ENCODE peak calls at places on chromosomes 1 and 21, in nine cellular contexts. O is tibial artery, C is lower lobe of right lung, G is thoracic aorta, S is astrocyte, W is fibroblast of lung, P is pancreas, I is Peyer's patch, R is sigmoid colon. U is an unnamed sample.
A peak's percentile ranks its signal among the peaks of the same experiment; 100 is the strongest.

GRCh38 chr1:234698624-234699023 is 88.6 kb upstream of the IRF2BP2 start:
- DNase-seq in S (no peak), W (no peak), I (no peak), O (no peak), C (no peak), R (peak; percentile 53), G (no peak), P (no peak), U (no peak)

GRCh38 chr1:150259758-150260669 is 2.4 kb downstream of the CA14 start:
- DNase-seq in S (no peak), P (peak; percentile 71), R (peak; percentile 63), G (no peak), O (no peak), C (peak; percentile 81), I (peak; percentile 59), W (no peak), U (no peak)

GRCh38 chr1:183881387-183882084 is 76.6 kb downstream of the RGL1 start:
- DNase-seq in R (no peak), C (peak; percentile 69), P (peak; percentile 68), G (no peak), I (no peak), S (peak; percentile 85), O (no peak), W (peak; percentile 81), U (no peak)

GRCh38 chr1:28104866-28105467 is 16.6 kb upstream of the EYA3 start:
- DNase-seq in O (no peak), P (peak; percentile 69), G (no peak), C (peak; percentile 54), R (no peak), S (peak; percentile 57), I (peak; percentile 64), W (peak; percentile 57), U (no peak)

GRCh38 chr21:46454142-46454541 is 4.5 kb upstream of the DIP2A start:
- DNase-seq in R (no peak), G (no peak), C (no peak), W (no peak), I (no peak), S (peak; percentile 17), P (no peak), O (no peak), U (no peak)

GRCh38 chr1:29120955-29121485 is 2.7 kb downstream of the TMEM200B start:
- DNase-seq in R (peak; percentile 83), G (no peak), W (peak; percentile 52), S (no peak), P (no peak), I (peak; percentile 73), C (peak; percentile 63), O (no peak), U (peak; percentile 54)

GRCh38 chr1:40766017-40766416 is 17.6 kb upstream of the KCNQ4 start:
- DNase-seq in R (no peak), O (no peak), P (no peak), S (no peak), I (no peak), C (no peak), G (no peak), W (no peak), U (no peak)

GRCh38 chr1:13697738-13698137 is 2.2 kb upstream of the PRDM2 start:
- DNase-seq in S (no peak), G (no peak), P (no peak), W (no peak), C (no peak), R (no peak), O (no peak), I (no peak), U (no peak)

GRCh38 chr1:218930879-218931278 is 242.8 kb upstream of the LYPLAL1 start:
- DNase-seq in S (peak; percentile 82), O (no peak), G (no peak), W (peak; percentile 90), R (no peak), C (no peak), I (no peak), P (no peak), U (no peak)

GRCh38 chr1:12643785-12644184 is at the start of gene AADACL4:
- DNase-seq in C (no peak), P (no peak), R (no peak), S (no peak), W (no peak), G (no peak), O (no peak), I (no peak), U (no peak)

GRCh38 chr1:46599044-46599970 is 4.8 kb downstream of the MKNK1 start:
- DNase-seq in S (no peak), G (no peak), P (no peak), R (no peak), I (no peak), C (no peak), O (no peak), W (no peak), U (no peak)

GRCh38 chr1:112054504-112054903 is 65.0 kb upstream of the KCND3 start:
- DNase-seq in C (no peak), R (no peak), S (no peak), O (no peak), W (no peak), G (no peak), I (no peak), P (no peak), U (no peak)

GRCh38 chr1:79667848-79668696 is 661.5 kb upstream of the ADGRL4 start:
- DNase-seq in P (no peak), O (no peak), I (no peak), C (no peak), R (no peak), S (no peak), G (no peak), W (no peak), U (no peak)

GRCh38 chr1:221884821-221885220 is 142.9 kb upstream of the DUSP10 start:
- DNase-seq in S (no peak), O (no peak), W (no peak), I (no peak), C (no peak), P (no peak), G (no peak), R (no peak), U (no peak)

GRCh38 chr1:25117233-25117823 is 115.0 kb downstream of the SYF2 start:
- DNase-seq in R (no peak), C (no peak), P (no peak), O (no peak), I (peak; percentile 71), W (no peak), S (no peak), G (no peak), U (no peak)

GRCh38 chr1:6174621-6175410 is 5.3 kb downstream of the CHD5 start:
- DNase-seq in I (no peak), C (no peak), G (no peak), O (no peak), R (no peak), S (no peak), P (no peak), W (no peak), U (no peak)

GRCh38 chr1:8903908-8904650 is 25.6 kb upstream of the ENO1 start:
- DNase-seq in G (no peak), P (peak; percentile 21), O (peak; percentile 76), W (peak; percentile 88), S (peak; percentile 97), I (no peak), C (no peak), R (peak; percentile 74), U (no peak)

GRCh38 chr1:209652873-209653401 is 712 bp upstream of the LAMB3 start:
- DNase-seq in I (peak; percentile 90), S (peak; percentile 67), G (no peak), P (peak; percentile 99), O (no peak), C (peak; percentile 92), R (peak; percentile 73), W (peak; percentile 39), U (no peak)

GRCh38 chr1:244010191-244010590 is 40.9 kb upstream of the ZBTB18 start:
- DNase-seq in R (no peak), I (no peak), C (no peak), O (no peak), G (no peak), W (no peak), P (no peak), S (peak; percentile 45), U (no peak)

DNA sequence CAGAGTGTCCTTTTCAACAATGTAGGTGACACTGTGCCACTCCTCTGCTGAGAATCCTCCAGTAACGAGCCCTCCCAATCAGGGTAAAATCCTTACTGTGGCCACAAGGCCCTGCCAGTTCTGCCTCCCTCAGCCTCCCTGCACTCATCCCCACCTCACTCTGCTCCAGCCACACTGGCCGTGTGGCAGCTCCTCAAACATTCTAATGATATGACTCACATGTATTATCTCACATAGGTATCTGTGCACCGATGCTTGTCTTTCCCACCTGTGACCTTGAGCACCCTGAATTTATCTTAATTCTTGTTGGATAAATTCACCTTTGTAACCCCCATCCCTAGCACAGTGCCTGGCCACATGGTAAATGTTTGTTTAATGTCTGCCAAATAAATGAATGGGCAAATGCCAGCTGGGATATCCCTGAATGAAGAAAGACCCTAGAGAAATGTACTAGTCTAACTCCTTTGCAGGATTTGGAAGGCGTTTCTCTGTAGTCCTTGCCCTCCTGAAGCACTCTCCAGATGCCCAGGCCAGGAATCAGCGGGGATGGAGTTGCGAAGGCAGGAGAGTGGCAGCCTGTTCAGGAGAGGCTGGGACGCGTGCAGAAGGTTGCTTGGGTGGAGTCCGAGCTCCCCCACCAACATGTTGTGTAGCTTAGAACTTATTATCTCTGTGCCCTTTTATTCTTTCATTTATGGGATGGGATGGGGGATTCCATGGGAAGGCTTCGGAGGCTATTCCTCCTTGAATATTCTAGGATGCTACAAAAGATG is 106.0 kb downstream of the TMEM53 start:
- DNase-seq in P (no peak), O (no peak), C (no peak), S (no peak), G (no peak), I (no peak), R (no peak), W (no peak), U (no peak)
- H3K27me3 ChIP-seq in P (no peaks in the 10 kb centered on the region), O (no peaks in the 10 kb centered on the region), C (no peaks in the 10 kb centered on the region), S (peaks cover 31% of the 10 kb centered on the region), G (no peaks in the 10 kb centered on the region), I (no peaks in the 10 kb centered on the region), R (no peaks in the 10 kb centered on the region), W (peaks cover 20% of the 10 kb centered on the region), U (no peaks in the 10 kb centered on the region)

DNA sequence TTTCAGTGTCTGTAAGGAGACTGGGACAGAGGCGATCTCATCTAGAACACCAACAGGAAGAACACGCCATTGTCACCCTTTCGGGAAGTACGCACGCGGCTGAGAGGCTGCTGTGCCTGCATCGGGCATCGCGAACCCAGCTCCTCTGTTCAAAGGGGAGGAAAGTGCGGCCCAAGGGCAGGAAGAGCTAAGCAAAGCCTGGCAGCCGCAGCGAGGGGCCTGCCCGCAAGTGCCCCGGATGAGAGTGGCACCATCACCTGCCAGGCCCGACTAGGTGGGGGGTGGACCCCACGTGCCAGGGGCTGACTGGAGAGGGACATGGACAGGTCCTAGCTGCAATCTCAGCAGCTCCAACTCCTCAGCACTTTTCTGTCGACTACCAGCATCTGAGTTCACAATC is 7.5 kb downstream of the TPRG1L start:
- DNase-seq in O (no peak), P (no peak), C (peak; percentile 41), G (no peak), S (no peak), I (no peak), W (no peak), R (no peak), U (no peak)
- TF ChIP-seq CTCF in O (no peak), P (no peak), C (no peak), G (no peak), S (no peak), I (no peak), W (no peak), R (no peak), U (no peak)

GRCh38 chr21:42361286-42361685 is 5.0 kb downstream of the TFF1 start:
- DNase-seq in O (no peak), W (no peak), G (no peak), P (no peak), S (no peak), C (no peak), R (no peak), I (peak; percentile 31), U (no peak)
- H3K27me3 ChIP-seq in O (no peaks in the 10 kb centered on the region), W (no peaks in the 10 kb centered on the region), G (no peaks in the 10 kb centered on the region), P (no peaks in the 10 kb centered on the region), S (no peaks in the 10 kb centered on the region), C (peaks cover 18% of the 10 kb centered on the region), R (peaks cover 15% of the 10 kb centered on the region), I (no peaks in the 10 kb centered on the region), U (no peaks in the 10 kb centered on the region)

GRCh38 chr1:162677607-162678371 is 45.5 kb downstream of the DDR2 start:
- DNase-seq in W (no peak), S (no peak), R (no peak), I (no peak), O (no peak), P (no peak), G (no peak), C (no peak), U (no peak)
- TF ChIP-seq CTCF in W (no peak), S (no peak), R (no peak), I (no peak), O (no peak), P (no peak), G (no peak), C (no peak), U (no peak)

U was measured in CD8-positive, alpha-beta T cell.